ENCODE peak calls at places on chromosomes 16 and 17, in eight cellular contexts. Y is effector memory CD4-positive, alpha-beta T cell; U is HL-60; J is RWPE1; R is breast epithelium; Z is stomach; X is vagina; T is aorta. S is an unnamed sample.

GRCh38 chr16:69328854-69329316 is 1.5 kb downstream of the PDF start:
- DNase-seq in Y (no peak), U (no peak), J (peak), R (no peak), Z (no peak), X (no peak), T (peak), S (no peak)

GRCh38 chr17:1972429-1973160 is 52.5 kb downstream of the RTN4RL1 start:
- DNase-seq in Y (no peak), U (no peak), J (no peak), R (no peak), Z (no peak), X (no peak), T (peak), S (no peak)

GRCh38 chr16:19033761-19034160 is 33.7 kb upstream of the COQ7 start:
- DNase-seq in Y (no peak), U (no peak), J (no peak), R (no peak), Z (no peak), X (no peak), T (no peak), S (no peak)

GRCh38 chr16:48081656-48082055 is 74.1 kb downstream of the ABCC12 start:
- DNase-seq in Y (no peak), U (no peak), J (peak), R (no peak), Z (no peak), X (no peak), T (no peak), S (no peak)

GRCh38 chr17:16872351-16872751 is 99.6 kb downstream of the TNFRSF13B start:
- DNase-seq in Y (no peak), U (no peak), J (no peak), R (peak), Z (peak), X (no peak), T (no peak), S (no peak)

GRCh38 chr16:29820271-29820701 is at the start of gene MVP:
- DNase-seq in Y (no peak), U (peak), J (peak), R (peak), Z (peak), X (peak), T (peak), S (peak)

GRCh38 chr17:82950525-82951102 is 110.8 kb upstream of the ZNF750 start:
- DNase-seq in Y (no peak), U (no peak), J (no peak), R (no peak), Z (no peak), X (no peak), T (no peak), S (no peak)

GRCh38 chr17:69503711-69504110 is 89.2 kb downstream of the MAP2K6 start:
- DNase-seq in Y (no peak), U (no peak), J (no peak), R (no peak), Z (no peak), X (no peak), T (no peak), S (no peak)

GRCh38 chr17:47789611-47790520 is 31.7 kb downstream of the OSBPL7 start:
- DNase-seq in Y (no peak), U (peak), J (peak), R (peak), Z (peak), X (no peak), T (no peak), S (peak)

GRCh38 chr17:49076575-49077384 is 55.8 kb upstream of the B4GALNT2 start:
- DNase-seq in Y (no peak), U (no peak), J (no peak), R (no peak), Z (no peak), X (no peak), T (no peak), S (no peak)

GRCh38 chr17:79933863-79934652 is 94.8 kb upstream of the CBX4 start:
- DNase-seq in Y (no peak), U (peak), J (no peak), R (no peak), Z (peak), X (no peak), T (peak), S (peak)

GRCh38 chr16:3101841-3102470 is 2.9 kb upstream of the ZSCAN10 start:
- DNase-seq in Y (no peak), U (peak), J (no peak), R (no peak), Z (no peak), X (no peak), T (peak), S (no peak)

GRCh38 chr17:68600881-68601564 is at the start of gene FAM20A:
- DNase-seq in Y (no peak), U (no peak), J (no peak), R (no peak), Z (peak), X (no peak), T (peak), S (no peak)

GRCh38 chr17:78241277-78242023 is 10.0 kb downstream of the TMEM235 start:
- DNase-seq in Y (no peak), U (no peak), J (peak), R (no peak), Z (no peak), X (no peak), T (no peak), S (peak)

GRCh38 chr16:9092282-9092962 is 978 bp downstream of the HAPSTR1 start:
- DNase-seq in Y (peak), U (peak), J (peak), R (no peak), Z (peak), X (no peak), T (peak), S (no peak)

GRCh38 chr17:59160203-59161025 is 4.9 kb downstream of the PRR11 start:
- DNase-seq in Y (no peak), U (no peak), J (no peak), R (no peak), Z (no peak), X (no peak), T (no peak), S (no peak)

GRCh38 chr17:59754547-59754946 is 47.1 kb downstream of the VMP1 start:
- DNase-seq in Y (no peak), U (no peak), J (peak), R (no peak), Z (no peak), X (no peak), T (no peak), S (no peak)

GRCh38 chr17:4519361-4519788 is 20.7 kb downstream of the SPNS2 start:
- DNase-seq in Y (no peak), U (no peak), J (no peak), R (peak), Z (peak), X (no peak), T (peak), S (no peak)

GRCh38 chr17:8740486-8740885 is 4.2 kb downstream of the CCDC42 start:
- DNase-seq in Y (peak), U (no peak), J (no peak), R (no peak), Z (no peak), X (no peak), T (no peak), S (no peak)

GRCh38 chr16:76676356-76676755 is 399.2 kb downstream of the CNTNAP4 start:
- DNase-seq in Y (no peak), U (no peak), J (peak), R (no peak), Z (no peak), X (no peak), T (no peak), S (no peak)

GRCh38 chr17:3804503-3804931 is 3.5 kb upstream of the ITGAE start:
- DNase-seq in Y (no peak), U (no peak), J (no peak), R (no peak), Z (no peak), X (no peak), T (no peak), S (no peak)

GRCh38 chr16:77794586-77794985 is 6.2 kb downstream of the VAT1L start:
- DNase-seq in Y (no peak), U (no peak), J (peak), R (no peak), Z (no peak), X (no peak), T (no peak), S (no peak)

GRCh38 chr16:70418274-70418992 is 20.5 kb downstream of the ST3GAL2 start:
- DNase-seq in Y (no peak), U (no peak), J (no peak), R (no peak), Z (no peak), X (no peak), T (no peak), S (no peak)

GRCh38 chr17:79272666-79273219 is 198.1 kb downstream of the ENGASE start:
- DNase-seq in Y (no peak), U (no peak), J (peak), R (no peak), Z (no peak), X (no peak), T (no peak), S (no peak)

GRCh38 chr16:47140686-47141085 is 3.1 kb downstream of the NETO2 start:
- DNase-seq in Y (no peak), U (no peak), J (no peak), R (no peak), Z (no peak), X (no peak), T (no peak), S (no peak)

GRCh38 chr17:16962804-16963203 is 9.1 kb downstream of the TNFRSF13B start:
- DNase-seq in Y (no peak), U (no peak), J (no peak), R (no peak), Z (no peak), X (no peak), T (no peak), S (no peak)

GRCh38 chr17:38735161-38735997 is 5.2 kb downstream of the CISD3 start:
- DNase-seq in Y (peak), U (peak), J (peak), R (no peak), Z (peak), X (no peak), T (peak), S (peak)

GRCh38 chr16:89318871-89319627 is 101.5 kb downstream of the ZNF778 start:
- DNase-seq in Y (no peak), U (no peak), J (no peak), R (no peak), Z (no peak), X (no peak), T (no peak), S (no peak)

GRCh38 chr16:89320717-89321501 is 103.4 kb downstream of the ZNF778 start:
- DNase-seq in Y (no peak), U (no peak), J (peak), R (no peak), Z (peak), X (no peak), T (no peak), S (peak)

GRCh38 chr16:89319628-89319882 is 102.1 kb downstream of the ZNF778 start:
- DNase-seq in Y (no peak), U (no peak), J (no peak), R (no peak), Z (no peak), X (no peak), T (no peak), S (no peak)

GRCh38 chr16:89318430-89318758 is 100.9 kb downstream of the ZNF778 start:
- DNase-seq in Y (no peak), U (no peak), J (no peak), R (no peak), Z (no peak), X (no peak), T (no peak), S (no peak)

GRCh38 chr16:89319883-89320716 is 102.6 kb downstream of the ZNF778 start:
- DNase-seq in Y (peak), U (no peak), J (peak), R (no peak), Z (peak), X (no peak), T (peak), S (no peak)
- H3K27ac ChIP-seq in Y (no peak), U (no peak), J (peak), R (peak), Z (peak), X (peak), T (peak), S (peak)

DNA sequence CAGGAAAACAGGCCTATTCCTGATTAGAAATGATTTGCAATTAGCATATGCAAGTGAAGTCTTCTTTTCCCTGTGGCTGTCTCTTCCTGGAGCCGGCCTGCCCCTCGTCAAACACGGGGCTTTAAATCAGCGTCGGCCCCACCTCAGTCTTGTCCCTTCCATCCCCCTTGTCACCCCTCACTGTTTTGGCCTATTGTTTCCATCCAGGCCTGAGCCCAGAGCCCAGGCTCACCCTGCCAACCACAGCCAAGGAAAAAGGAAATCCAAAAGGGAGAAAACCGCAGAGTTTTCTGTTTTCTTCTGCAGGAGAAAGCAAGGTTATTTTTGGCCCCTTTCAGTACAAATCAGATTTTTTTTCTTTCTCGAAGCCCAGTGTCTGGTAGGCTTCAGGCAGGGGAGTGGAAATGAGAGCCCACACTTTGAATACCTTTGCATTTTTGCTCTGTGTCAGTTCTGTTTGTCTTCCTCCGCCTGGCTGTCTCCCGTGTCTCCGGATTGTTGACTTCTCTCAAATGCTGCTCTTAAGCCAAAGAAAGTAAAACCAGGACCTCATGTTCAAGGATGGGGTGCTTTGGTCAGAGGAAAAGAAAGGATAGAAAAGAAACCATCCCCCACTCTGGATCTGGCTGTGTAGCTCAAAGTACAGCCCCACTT is 399.9 kb upstream of the CDH11 start:
- DNase-seq in Y (no peak), U (no peak), J (no peak), R (no peak), Z (no peak), X (no peak), T (no peak), S (no peak)
- H3K27ac ChIP-seq in Y (no peak), U (no peak), J (no peak), R (peak), Z (no peak), X (no peak), T (peak), S (no peak)

DNA sequence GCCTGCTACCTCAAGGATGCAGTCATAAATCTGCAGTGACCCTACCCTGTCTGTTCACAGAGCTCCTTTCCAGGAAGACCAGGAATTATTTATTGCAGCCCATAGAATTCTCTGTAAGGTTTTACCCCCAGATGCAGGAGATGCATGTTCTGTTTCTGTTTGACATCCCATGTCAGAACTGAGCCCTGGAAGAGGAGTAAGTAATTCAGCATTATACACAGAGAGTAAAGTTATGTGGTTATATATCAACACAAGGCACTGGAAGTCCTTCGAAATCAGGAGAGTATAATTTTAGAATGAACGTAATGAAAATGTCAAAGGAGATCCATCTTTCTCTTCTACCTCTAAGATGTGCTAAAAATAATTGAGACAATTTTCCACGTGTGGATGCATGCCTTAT is 172.7 kb downstream of the MAP2K4 start:
- DNase-seq in Y (no peak), U (no peak), J (no peak), R (no peak), Z (no peak), X (no peak), T (no peak), S (no peak)
- H3K27ac ChIP-seq in Y (no peak), U (no peak), J (no peak), R (no peak), Z (no peak), X (no peak), T (no peak), S (no peak)

DNA sequence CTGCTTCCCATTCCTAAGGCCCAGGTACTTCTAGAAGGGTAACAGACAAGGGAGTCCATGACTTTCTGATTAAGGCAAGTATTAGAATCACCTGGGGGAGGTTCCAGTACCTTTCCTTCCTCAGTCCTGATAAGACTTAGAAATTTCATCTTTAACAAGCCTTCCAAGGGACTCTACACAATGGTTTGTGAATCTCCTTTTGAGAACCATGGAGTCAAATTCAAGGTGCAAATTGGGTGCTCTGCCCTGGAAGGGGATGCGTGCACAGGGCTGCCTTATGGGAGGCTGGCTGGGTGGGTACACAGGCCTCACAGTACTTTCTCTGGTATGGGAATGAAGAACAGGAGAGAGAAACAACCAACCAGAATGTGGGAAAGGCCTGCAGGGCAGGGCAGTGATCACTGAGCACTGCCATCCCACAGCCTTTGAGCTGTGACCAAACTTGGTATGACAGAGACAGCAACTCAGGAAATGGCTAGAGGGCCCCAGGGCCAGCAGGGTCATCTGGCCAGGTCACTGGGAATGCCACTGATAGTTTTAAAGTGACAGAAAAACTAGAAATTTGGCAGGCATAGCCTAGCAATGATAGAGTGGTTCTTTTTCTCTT is 3.6 kb upstream of the TMIGD1 start:
- DNase-seq in Y (no peak), U (no peak), J (no peak), R (no peak), Z (no peak), X (no peak), T (no peak), S (no peak)
- H3K27ac ChIP-seq in Y (no peak), U (peak), J (no peak), R (no peak), Z (no peak), X (no peak), T (no peak), S (no peak)

GRCh38 chr17:73066148-73066884 is 26.2 kb downstream of the SLC39A11 start:
- DNase-seq in Y (no peak), U (no peak), J (no peak), R (no peak), Z (no peak), X (no peak), T (no peak), S (no peak)
- H3K27ac ChIP-seq in Y (no peak), U (peak), J (no peak), R (peak), Z (no peak), X (no peak), T (no peak), S (no peak)

GRCh38 chr17:50506298-50506697 is 1.9 kb upstream of the MYCBPAP start:
- DNase-seq in Y (no peak), U (no peak), J (no peak), R (no peak), Z (no peak), X (no peak), T (no peak), S (no peak)

GRCh38 chr17:50507871-50508572 is at the start of gene MYCBPAP:
- DNase-seq in Y (peak), U (peak), J (no peak), R (peak), Z (peak), X (no peak), T (peak), S (peak)

GRCh38 chr17:50508573-50509460 is 578 bp downstream of the MYCBPAP start:
- DNase-seq in Y (no peak), U (no peak), J (no peak), R (no peak), Z (no peak), X (no peak), T (no peak), S (no peak)

GRCh38 chr17:50502643-50502990 is 5.6 kb upstream of the MYCBPAP start:
- DNase-seq in Y (no peak), U (no peak), J (no peak), R (no peak), Z (no peak), X (no peak), T (peak), S (no peak)

DNA sequence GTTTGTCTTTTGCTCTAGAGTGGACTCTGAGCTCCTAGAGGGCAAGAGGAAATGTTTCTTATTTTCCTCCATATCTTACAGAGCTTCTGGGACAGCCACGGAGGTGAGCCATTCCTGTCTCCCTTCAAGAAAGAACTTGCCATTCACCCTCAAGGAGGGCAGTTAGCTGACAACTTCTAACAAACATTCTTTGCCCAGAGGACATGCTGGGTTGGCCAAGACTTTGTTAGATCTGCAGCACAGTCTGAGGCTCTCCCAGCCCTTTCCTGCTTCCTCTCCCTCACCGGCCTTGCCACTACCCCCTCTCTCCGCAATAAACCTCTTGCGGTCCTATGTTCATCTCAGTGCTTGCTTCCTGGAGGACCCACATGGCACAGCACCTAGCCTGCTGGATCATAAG is 2.5 kb upstream of the MYCBPAP start:
- DNase-seq in Y (no peak), U (no peak), J (no peak), R (no peak), Z (no peak), X (no peak), T (peak), S (no peak)
- H3K27ac ChIP-seq in Y (no peak), U (no peak), J (no peak), R (no peak), Z (no peak), X (no peak), T (no peak), S (no peak)

GRCh38 chr17:6995500-6996255 is at the start of gene ALOX12:
- DNase-seq in Y (no peak), U (no peak), J (peak), R (peak), Z (peak), X (no peak), T (peak), S (no peak)
- H3K27ac ChIP-seq in Y (no peak), U (no peak), J (peak), R (no peak), Z (no peak), X (peak), T (no peak), S (no peak)